ENCODE peak calls at places on chromosomes 4 and X, in ten cellular contexts. D is choroid plexus epithelial cell; W is astrocyte of the cerebellum; C is CD8-positive, alpha-beta memory T cell; L is A549; M is K562; X is pancreas; U is cardiac fibroblast; S is colonic mucosa; H is HCT116. O is an unnamed sample.
A peak's percentile ranks its signal among the peaks of the same experiment; 100 is the strongest.

GRCh38 chr4:184385705-184386141 is 88.6 kb downstream of the IRF2 start:
- DNase-seq in H (no peak), W (no peak), C (no peak), D (no peak), X (no peak), U (peak; percentile 61), L (no peak), M (no peak), S (peak; percentile 90), O (no peak)

GRCh38 chrX:121114691-121115090 is 67.3 kb downstream of the GLUD2 start:
- DNase-seq in L (no peak), W (no peak), M (no peak), H (no peak), C (no peak), U (no peak), X (no peak), S (no peak), D (no peak), O (no peak)

GRCh38 chr4:1213336-1213995 is 35.5 kb downstream of the CTBP1 start:
- DNase-seq in C (no peak), M (no peak), H (no peak), U (no peak), W (no peak), D (no peak), X (peak; percentile 39), L (no peak), S (no peak), O (no peak)

GRCh38 chr4:142307857-142308256 is 538.2 kb downstream of the INPP4B start:
- DNase-seq in W (no peak), H (no peak), X (no peak), S (peak; percentile 27), L (no peak), D (no peak), M (no peak), C (no peak), U (no peak), O (no peak)

GRCh38 chr4:161555689-161556660 is 607.8 kb downstream of the FSTL5 start:
- DNase-seq in U (no peak), M (no peak), W (peak; percentile 6), H (no peak), S (no peak), X (no peak), C (no peak), D (peak; percentile 81), L (peak; percentile 21), O (no peak)

GRCh38 chr4:20809796-20810195 is 109.5 kb downstream of the PACRGL start:
- DNase-seq in H (peak; percentile 6), L (no peak), W (no peak), S (no peak), X (no peak), M (no peak), D (no peak), C (no peak), U (no peak), O (no peak)

GRCh38 chr4:157265281-157265680 is 44.8 kb downstream of the GRIA2 start:
- DNase-seq in L (no peak), S (no peak), D (peak; percentile 41), W (peak; percentile 13), H (peak; percentile 16), U (no peak), M (no peak), X (no peak), C (no peak), O (no peak)

GRCh38 chrX:39063037-39063436 is 261.8 kb downstream of the MID1IP1 start:
- DNase-seq in M (no peak), X (peak; percentile 65), C (no peak), L (peak; percentile 3), H (no peak), D (no peak), U (peak; percentile 1), W (no peak), S (peak; percentile 66), O (peak; percentile 62)

GRCh38 chr4:122895336-122895995 is 26.9 kb downstream of the NUDT6 start:
- DNase-seq in H (no peak), U (no peak), L (no peak), M (no peak), X (no peak), W (no peak), S (no peak), C (no peak), D (no peak), O (no peak)

GRCh38 chr4:122899682-122900081 is 22.7 kb downstream of the NUDT6 start:
- DNase-seq in S (no peak), H (no peak), M (no peak), U (no peak), L (no peak), X (no peak), C (no peak), D (no peak), W (no peak), O (no peak)

GRCh38 chr4:122894802-122895201 is 27.6 kb downstream of the NUDT6 start:
- DNase-seq in H (no peak), C (no peak), W (no peak), M (no peak), U (no peak), L (peak; percentile 13), X (no peak), S (no peak), D (peak; percentile 58), O (no peak)

GRCh38 chr4:122898370-122899150 is 23.8 kb downstream of the NUDT6 start:
- DNase-seq in U (peak; percentile 88), M (no peak), S (peak; percentile 19), W (peak; percentile 97), L (peak; percentile 76), X (no peak), C (no peak), D (peak; percentile 87), H (peak; percentile 82), O (no peak)

GRCh38 chr4:122896270-122896669 is 26.1 kb downstream of the NUDT6 start:
- DNase-seq in L (no peak), W (no peak), M (no peak), X (no peak), H (no peak), U (no peak), D (no peak), C (no peak), S (no peak), O (no peak)
- H3K4me3 ChIP-seq in L (no peak overlapping the region), W (no peak overlapping the region), M (no peak overlapping the region), X (no peak overlapping the region), H (no peak overlapping the region), U (no peak overlapping the region), D (no peak overlapping the region), C (no peak overlapping the region), S (no peak overlapping the region), O (no peak overlapping the region)

GRCh38 chr4:55820260-55820659 is 670 bp downstream of the EXOC1L start:
- DNase-seq in U (no peak), X (no peak), H (no peak), S (no peak), D (no peak), W (no peak), C (no peak), M (no peak), L (no peak), O (no peak)
- H3K4me3 ChIP-seq in U (no peak overlapping the region), X (no peak overlapping the region), H (no peak overlapping the region), S (no peak overlapping the region), D (no peak overlapping the region), W (no peak overlapping the region), C (no peak overlapping the region), M (no peak overlapping the region), L (no peak overlapping the region), O (no peak overlapping the region)

GRCh38 chr4:85932371-85933305 is 427.2 kb downstream of the MAPK10 start:
- DNase-seq in M (no peak), H (no peak), L (no peak), C (no peak), W (no peak), X (no peak), D (no peak), U (peak; percentile 62), S (no peak), O (no peak)

GRCh38 chr4:85925071-85925470 is 434.8 kb downstream of the MAPK10 start:
- DNase-seq in L (no peak), D (no peak), H (no peak), C (no peak), M (no peak), S (no peak), X (no peak), W (no peak), U (no peak), O (no peak)

GRCh38 chr4:85933306-85933640 is 426.6 kb downstream of the MAPK10 start:
- DNase-seq in X (no peak), M (no peak), S (no peak), L (no peak), W (no peak), H (no peak), D (no peak), C (no peak), U (no peak), O (no peak)

GRCh38 chr4:85929926-85930325 is 429.9 kb downstream of the MAPK10 start:
- DNase-seq in L (peak; percentile 18), M (no peak), W (no peak), U (no peak), C (no peak), D (no peak), H (no peak), S (peak; percentile 65), X (peak; percentile 43), O (no peak)

DNA sequence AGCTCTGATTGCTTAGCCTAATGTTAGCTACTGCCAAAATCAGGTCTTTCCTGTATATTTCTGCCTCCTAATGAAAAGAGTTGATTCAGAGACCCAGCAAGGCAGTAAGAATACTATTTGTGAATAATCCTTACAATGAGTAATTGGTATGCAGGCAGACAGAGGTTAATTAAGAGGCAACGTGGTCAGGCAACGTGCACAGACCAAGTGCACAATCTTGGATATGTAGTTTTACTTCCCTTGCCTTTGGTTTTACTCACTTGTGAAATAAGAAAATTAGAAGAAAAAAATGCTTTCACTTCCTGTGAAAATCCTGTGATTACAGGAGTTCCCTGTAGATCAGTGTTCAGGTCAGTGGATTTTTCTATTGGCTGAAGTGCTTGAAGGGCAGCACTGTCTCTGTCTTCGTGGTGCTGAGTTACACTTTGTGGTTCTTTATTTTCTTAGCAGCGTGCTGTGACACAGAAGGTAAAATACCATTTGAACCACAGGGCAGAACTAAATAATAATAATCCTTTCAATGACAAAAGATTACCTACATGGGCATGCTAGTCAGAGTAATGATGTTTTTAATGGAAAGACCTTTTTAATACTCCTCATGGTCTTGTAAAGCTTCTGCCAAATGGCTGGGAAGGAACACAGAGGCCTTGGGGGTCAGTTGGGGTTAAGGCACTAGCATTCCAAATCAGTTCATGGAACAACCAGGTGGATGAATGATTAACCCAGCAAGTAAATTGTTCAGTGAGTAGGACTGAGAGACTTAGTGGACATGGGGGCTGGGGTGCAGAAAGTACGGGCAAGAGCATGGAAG is 430.9 kb downstream of the MAPK10 start:
- DNase-seq in S (peak; percentile 60), D (peak; percentile 77), H (no peak), U (peak; percentile 27), X (peak; percentile 22), M (no peak), W (no peak), L (peak; percentile 68), C (no peak), O (no peak)
- H3K4me3 ChIP-seq in S (no peak overlapping the region), D (no peak overlapping the region), H (no peak overlapping the region), U (no peak overlapping the region), X (peak overlapping the region; percentile 16), M (no peak overlapping the region), W (no peak overlapping the region), L (peak overlapping the region; percentile 42), C (no peak overlapping the region), O (no peak overlapping the region)

DNA sequence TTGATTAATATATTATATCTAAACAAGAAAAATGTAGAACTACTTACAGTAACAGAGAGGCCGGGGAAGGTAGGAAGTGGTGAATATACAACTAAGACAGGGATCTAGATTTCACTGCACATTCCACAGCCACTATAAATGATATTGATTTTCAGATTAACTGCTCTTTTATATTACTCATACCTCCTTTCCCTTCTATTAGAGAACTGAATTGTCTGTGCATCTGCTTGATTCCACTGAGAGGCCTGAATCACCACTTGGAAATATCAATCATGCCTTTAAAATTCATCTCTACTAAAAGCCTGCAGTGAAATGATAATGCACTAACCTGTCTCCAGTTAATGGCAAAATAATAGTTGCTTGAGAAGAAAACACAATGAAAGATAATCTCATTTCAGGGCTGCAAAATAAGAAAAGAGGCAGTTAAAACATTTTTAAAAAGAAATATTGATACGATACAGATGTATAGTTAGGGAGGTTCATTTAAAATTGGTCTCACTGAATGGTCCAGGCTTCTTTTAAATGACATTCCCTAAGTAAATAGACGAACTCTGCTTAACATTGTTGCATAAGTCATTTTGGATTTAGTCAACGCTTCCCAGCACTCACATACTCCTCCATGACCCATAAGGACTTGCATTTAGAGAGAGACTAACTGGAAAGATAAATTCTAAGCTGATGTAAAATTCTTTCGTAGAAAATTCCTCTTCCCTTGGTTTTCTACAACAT is 3.8 kb downstream of the ANTXR2 start:
- DNase-seq in H (no peak), M (no peak), L (no peak), D (no peak), C (no peak), S (no peak), W (no peak), U (peak; percentile 45), X (no peak), O (no peak)
- H3K4me3 ChIP-seq in H (no peak overlapping the region), M (peak overlapping the region; percentile 89), L (no peak overlapping the region), D (peak overlapping the region; percentile 1), C (no peak overlapping the region), S (no peak overlapping the region), W (no peak overlapping the region), U (no peak overlapping the region), X (no peak overlapping the region), O (peak overlapping the region; percentile 80)

O was measured in NB4.